ENCODE peak calls at places on chromosomes 3 and 15, in ten cellular contexts. One of them, this sample, is unnamed.

GRCh38 chr3:42653560-42654330 is at the start of gene ZBTB47:
- DNase-seq in HCT116: no peak
- DNase-seq in lung: peak; percentile 70
- DNase-seq in upper lobe of right lung: peak; percentile 88
- DNase-seq in endodermal cell: peak; percentile 75
- DNase-seq in CD4-positive, alpha-beta T cell: no peak
- DNase-seq in IMR-90: no peak
- DNase-seq in kidney epithelial cell: no peak
- DNase-seq in ovary: peak; percentile 70
- DNase-seq in A673: no peak
- DNase-seq in this sample: peak; percentile 82

GRCh38 chr3:99901200-99901926 is 83.7 kb downstream of the CMSS1 start:
- DNase-seq in CD4-positive, alpha-beta T cell: no peak
- DNase-seq in A673: peak; percentile 71
- DNase-seq in kidney epithelial cell: no peak
- DNase-seq in endodermal cell: no peak
- DNase-seq in lung: no peak
- DNase-seq in upper lobe of right lung: no peak
- DNase-seq in HCT116: peak; percentile 77
- DNase-seq in ovary: no peak
- DNase-seq in IMR-90: peak; percentile 77
- DNase-seq in this sample: peak; percentile 36

GRCh38 chr3:73808862-73809509 is 184.2 kb upstream of the PDZRN3 start:
- DNase-seq in kidney epithelial cell: no peak
- DNase-seq in upper lobe of right lung: no peak
- DNase-seq in ovary: no peak
- DNase-seq in HCT116: no peak
- DNase-seq in endodermal cell: no peak
- DNase-seq in CD4-positive, alpha-beta T cell: no peak
- DNase-seq in IMR-90: no peak
- DNase-seq in A673: no peak
- DNase-seq in lung: no peak
- DNase-seq in this sample: no peak

GRCh38 chr15:23402544-23402943 is 44.5 kb downstream of the GOLGA6L2 start:
- DNase-seq in kidney epithelial cell: no peak
- DNase-seq in IMR-90: no peak
- DNase-seq in A673: no peak
- DNase-seq in upper lobe of right lung: no peak
- DNase-seq in ovary: no peak
- DNase-seq in HCT116: no peak
- DNase-seq in endodermal cell: no peak
- DNase-seq in CD4-positive, alpha-beta T cell: no peak
- DNase-seq in lung: no peak
- DNase-seq in this sample: no peak

GRCh38 chr3:192207239-192207638 is 520.1 kb downstream of the FGF12 start:
- DNase-seq in HCT116: no peak
- DNase-seq in kidney epithelial cell: no peak
- DNase-seq in upper lobe of right lung: no peak
- DNase-seq in endodermal cell: no peak
- DNase-seq in CD4-positive, alpha-beta T cell: no peak
- DNase-seq in lung: no peak
- DNase-seq in ovary: no peak
- DNase-seq in IMR-90: no peak
- DNase-seq in A673: no peak
- DNase-seq in this sample: no peak

GRCh38 chr15:57890351-57890750 is 175.2 kb downstream of the ALDH1A2 start:
- DNase-seq in ovary: no peak
- DNase-seq in lung: no peak
- DNase-seq in IMR-90: peak; percentile 35
- DNase-seq in endodermal cell: no peak
- DNase-seq in HCT116: no peak
- DNase-seq in upper lobe of right lung: no peak
- DNase-seq in CD4-positive, alpha-beta T cell: no peak
- DNase-seq in A673: no peak
- DNase-seq in kidney epithelial cell: no peak
- DNase-seq in this sample: peak; percentile 71

GRCh38 chr3:126536126-126536525 is 12.2 kb downstream of the CHST13 start:
- DNase-seq in A673: no peak
- DNase-seq in ovary: peak; percentile 6
- DNase-seq in endodermal cell: no peak
- DNase-seq in lung: no peak
- DNase-seq in upper lobe of right lung: peak; percentile 36
- DNase-seq in IMR-90: no peak
- DNase-seq in kidney epithelial cell: no peak
- DNase-seq in HCT116: no peak
- DNase-seq in CD4-positive, alpha-beta T cell: no peak
- DNase-seq in this sample: no peak

GRCh38 chr3:165466856-165467255 is 270.7 kb upstream of the SLITRK3 start:
- DNase-seq in IMR-90: peak; percentile 68
- DNase-seq in CD4-positive, alpha-beta T cell: no peak
- DNase-seq in endodermal cell: no peak
- DNase-seq in A673: no peak
- DNase-seq in upper lobe of right lung: no peak
- DNase-seq in kidney epithelial cell: no peak
- DNase-seq in lung: no peak
- DNase-seq in ovary: no peak
- DNase-seq in HCT116: no peak
- DNase-seq in this sample: peak; percentile 42

GRCh38 chr3:148646126-148646660 is 51.5 kb upstream of the AGTR1 start:
- DNase-seq in lung: no peak
- DNase-seq in kidney epithelial cell: no peak
- DNase-seq in upper lobe of right lung: no peak
- DNase-seq in HCT116: no peak
- DNase-seq in CD4-positive, alpha-beta T cell: no peak
- DNase-seq in A673: no peak
- DNase-seq in IMR-90: peak; percentile 25
- DNase-seq in endodermal cell: no peak
- DNase-seq in ovary: no peak
- DNase-seq in this sample: no peak

GRCh38 chr3:68977486-68978167 is 35.9 kb downstream of the EOGT start:
- DNase-seq in kidney epithelial cell: no peak
- DNase-seq in endodermal cell: no peak
- DNase-seq in CD4-positive, alpha-beta T cell: no peak
- DNase-seq in IMR-90: no peak
- DNase-seq in ovary: no peak
- DNase-seq in A673: no peak
- DNase-seq in upper lobe of right lung: no peak
- DNase-seq in HCT116: no peak
- DNase-seq in lung: no peak
- DNase-seq in this sample: no peak

GRCh38 chr15:39657181-39657580 is 76.3 kb downstream of the THBS1 start:
- DNase-seq in kidney epithelial cell: no peak
- DNase-seq in endodermal cell: no peak
- DNase-seq in CD4-positive, alpha-beta T cell: no peak
- DNase-seq in ovary: no peak
- DNase-seq in A673: no peak
- DNase-seq in upper lobe of right lung: no peak
- DNase-seq in IMR-90: no peak
- DNase-seq in lung: no peak
- DNase-seq in HCT116: no peak
- DNase-seq in this sample: no peak

GRCh38 chr3:188097786-188098185 is 56.2 kb upstream of the LPP start:
- DNase-seq in A673: no peak
- DNase-seq in CD4-positive, alpha-beta T cell: no peak
- DNase-seq in lung: no peak
- DNase-seq in kidney epithelial cell: no peak
- DNase-seq in ovary: no peak
- DNase-seq in HCT116: no peak
- DNase-seq in upper lobe of right lung: no peak
- DNase-seq in IMR-90: no peak
- DNase-seq in endodermal cell: no peak
- DNase-seq in this sample: no peak

GRCh38 chr3:187286467-187287059 is 5.0 kb downstream of the MASP1 start:
- DNase-seq in upper lobe of right lung: no peak
- DNase-seq in endodermal cell: peak; percentile 35
- DNase-seq in CD4-positive, alpha-beta T cell: no peak
- DNase-seq in A673: no peak
- DNase-seq in kidney epithelial cell: peak; percentile 43
- DNase-seq in IMR-90: peak; percentile 94
- DNase-seq in ovary: no peak
- DNase-seq in lung: no peak
- DNase-seq in HCT116: no peak
- DNase-seq in this sample: peak; percentile 64

GRCh38 chr3:71195492-71195891 is 388.0 kb downstream of the FOXP1 start:
- DNase-seq in kidney epithelial cell: no peak
- DNase-seq in endodermal cell: no peak
- DNase-seq in lung: no peak
- DNase-seq in CD4-positive, alpha-beta T cell: no peak
- DNase-seq in IMR-90: peak; percentile 86
- DNase-seq in HCT116: no peak
- DNase-seq in upper lobe of right lung: no peak
- DNase-seq in ovary: no peak
- DNase-seq in A673: no peak
- DNase-seq in this sample: no peak

GRCh38 chr15:55289011-55289572 is 521 bp downstream of the RAB27A start:
- DNase-seq in HCT116: no peak
- DNase-seq in CD4-positive, alpha-beta T cell: peak; percentile 41
- DNase-seq in lung: peak; percentile 42
- DNase-seq in IMR-90: peak; percentile 39
- DNase-seq in kidney epithelial cell: no peak
- DNase-seq in endodermal cell: peak; percentile 80
- DNase-seq in ovary: peak; percentile 36
- DNase-seq in upper lobe of right lung: peak; percentile 72
- DNase-seq in A673: no peak
- DNase-seq in this sample: peak; percentile 8

GRCh38 chr3:17179381-17180205 is 294.8 kb downstream of the PLCL2 start:
- DNase-seq in ovary: no peak
- DNase-seq in CD4-positive, alpha-beta T cell: no peak
- DNase-seq in kidney epithelial cell: no peak
- DNase-seq in lung: no peak
- DNase-seq in HCT116: no peak
- DNase-seq in A673: peak; percentile 52
- DNase-seq in upper lobe of right lung: no peak
- DNase-seq in IMR-90: peak; percentile 13
- DNase-seq in endodermal cell: no peak
- DNase-seq in this sample: no peak

GRCh38 chr3:147427796-147428195 is 18.6 kb downstream of the ZIC1 start:
- DNase-seq in kidney epithelial cell: no peak
- DNase-seq in lung: no peak
- DNase-seq in CD4-positive, alpha-beta T cell: no peak
- DNase-seq in upper lobe of right lung: no peak
- DNase-seq in endodermal cell: no peak
- DNase-seq in HCT116: no peak
- DNase-seq in IMR-90: no peak
- DNase-seq in A673: no peak
- DNase-seq in ovary: no peak
- DNase-seq in this sample: peak; percentile 51
- H3K27me3 ChIP-seq in kidney epithelial cell: peaks cover 29% of the 10 kb centered on the region
- H3K27me3 ChIP-seq in lung: peaks cover 13% of the 10 kb centered on the region
- H3K27me3 ChIP-seq in CD4-positive, alpha-beta T cell: peaks cover 32% of the 10 kb centered on the region
- H3K27me3 ChIP-seq in upper lobe of right lung: peaks cover 65% of the 10 kb centered on the region
- H3K27me3 ChIP-seq in endodermal cell: peaks cover 89% of the 10 kb centered on the region
- H3K27me3 ChIP-seq in HCT116: no peaks in the 10 kb centered on the region
- H3K27me3 ChIP-seq in IMR-90: peaks cover 26% of the 10 kb centered on the region
- H3K27me3 ChIP-seq in A673: peaks cover 77% of the 10 kb centered on the region
- H3K27me3 ChIP-seq in ovary: no peaks in the 10 kb centered on the region
- H3K27me3 ChIP-seq in this sample: no peaks in the 10 kb centered on the region

DNA sequence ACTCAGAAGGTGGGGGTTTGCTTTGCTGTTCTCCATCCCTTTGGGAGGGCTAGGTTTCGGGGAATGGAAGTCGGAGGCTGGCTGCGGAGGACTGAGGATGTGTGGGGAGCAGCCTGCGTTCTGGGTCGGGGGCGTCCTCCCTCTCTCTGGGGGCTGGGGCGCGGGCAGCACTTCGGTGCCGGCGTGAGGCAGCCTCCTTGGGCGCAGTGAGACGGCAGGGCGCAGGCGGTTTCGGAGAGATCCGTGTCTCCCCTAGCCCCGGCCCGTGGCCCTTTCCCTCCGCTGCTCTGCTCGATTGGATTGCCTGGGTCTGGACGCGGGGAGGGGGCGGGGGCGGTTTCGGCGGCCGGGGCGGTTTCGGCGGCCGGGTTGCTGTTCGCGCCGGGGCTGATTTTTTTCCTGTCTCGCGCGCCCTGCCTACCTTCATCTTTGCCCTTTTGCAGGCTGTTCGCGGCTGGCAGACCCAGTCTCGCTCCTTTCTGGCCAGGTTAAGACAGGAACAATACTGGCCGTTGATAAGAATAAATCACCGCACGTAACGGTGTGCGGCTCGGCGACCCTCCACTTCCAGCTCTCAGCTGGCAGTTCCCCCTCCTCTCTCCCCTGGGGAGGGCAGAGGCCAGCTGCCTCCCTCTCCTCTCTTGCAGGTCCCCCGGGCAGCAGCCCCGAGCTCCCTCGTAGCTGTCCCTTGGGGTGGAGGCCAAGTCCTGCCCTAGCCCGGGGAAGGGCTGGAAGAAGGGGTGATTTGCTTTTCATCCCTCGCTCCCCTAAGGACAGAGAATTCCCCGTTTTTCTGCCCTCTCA is 1.6 kb downstream of the PTPRG start:
- DNase-seq in ovary: peak; percentile 66
- DNase-seq in lung: no peak
- DNase-seq in IMR-90: peak; percentile 35
- DNase-seq in upper lobe of right lung: peak; percentile 71
- DNase-seq in kidney epithelial cell: no peak
- DNase-seq in A673: no peak
- DNase-seq in endodermal cell: peak; percentile 79
- DNase-seq in CD4-positive, alpha-beta T cell: no peak
- DNase-seq in HCT116: no peak
- DNase-seq in this sample: peak; percentile 12
- H3K27me3 ChIP-seq in ovary: no peaks in the 10 kb centered on the region
- H3K27me3 ChIP-seq in lung: no peaks in the 10 kb centered on the region
- H3K27me3 ChIP-seq in IMR-90: no peaks in the 10 kb centered on the region
- H3K27me3 ChIP-seq in upper lobe of right lung: no peaks in the 10 kb centered on the region
- H3K27me3 ChIP-seq in kidney epithelial cell: no peaks in the 10 kb centered on the region
- H3K27me3 ChIP-seq in A673: no peaks in the 10 kb centered on the region
- H3K27me3 ChIP-seq in endodermal cell: no peaks in the 10 kb centered on the region
- H3K27me3 ChIP-seq in CD4-positive, alpha-beta T cell: peaks cover 69% of the 10 kb centered on the region
- H3K27me3 ChIP-seq in HCT116: no peaks in the 10 kb centered on the region
- H3K27me3 ChIP-seq in this sample: no peaks in the 10 kb centered on the region

DNA sequence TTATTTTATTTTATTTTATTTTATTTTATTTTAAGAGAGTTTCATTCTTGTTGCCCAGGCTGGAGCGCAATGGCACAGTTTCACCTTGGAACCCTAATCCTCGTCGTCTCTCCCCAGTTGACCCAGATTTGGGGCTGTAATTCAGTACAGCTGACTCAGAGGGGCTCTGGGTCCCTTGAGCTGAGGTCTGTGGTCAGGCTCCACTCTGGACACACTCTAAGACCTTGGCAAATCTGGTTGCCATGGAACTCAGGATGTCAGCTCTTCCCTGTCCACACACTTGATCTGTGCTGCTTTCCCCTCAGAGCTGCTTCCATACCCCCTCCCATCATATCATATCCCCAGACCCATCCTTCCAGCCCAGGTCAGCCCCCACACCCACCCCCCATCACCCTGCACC is 675 bp upstream of the CYP11A1 start:
- DNase-seq in CD4-positive, alpha-beta T cell: peak; percentile 2
- DNase-seq in ovary: no peak
- DNase-seq in HCT116: no peak
- DNase-seq in A673: no peak
- DNase-seq in upper lobe of right lung: no peak
- DNase-seq in kidney epithelial cell: no peak
- DNase-seq in IMR-90: no peak
- DNase-seq in lung: no peak
- DNase-seq in endodermal cell: no peak
- DNase-seq in this sample: no peak
- H3K27me3 ChIP-seq in CD4-positive, alpha-beta T cell: peaks cover 33% of the 10 kb centered on the region
- H3K27me3 ChIP-seq in ovary: no peaks in the 10 kb centered on the region
- H3K27me3 ChIP-seq in HCT116: peaks cover 14% of the 10 kb centered on the region
- H3K27me3 ChIP-seq in A673: peaks cover 56% of the 10 kb centered on the region
- H3K27me3 ChIP-seq in upper lobe of right lung: peaks cover 14% of the 10 kb centered on the region
- H3K27me3 ChIP-seq in kidney epithelial cell: peaks cover under 1% of the 10 kb centered on the region
- H3K27me3 ChIP-seq in IMR-90: peaks cover 53% of the 10 kb centered on the region
- H3K27me3 ChIP-seq in lung: no peaks in the 10 kb centered on the region
- H3K27me3 ChIP-seq in endodermal cell: no peaks in the 10 kb centered on the region
- H3K27me3 ChIP-seq in this sample: no peaks in the 10 kb centered on the region

GRCh38 chr3:169143471-169143870 is 520.0 kb downstream of the MECOM start:
- DNase-seq in HCT116: no peak
- DNase-seq in endodermal cell: no peak
- DNase-seq in kidney epithelial cell: no peak
- DNase-seq in ovary: no peak
- DNase-seq in CD4-positive, alpha-beta T cell: no peak
- DNase-seq in upper lobe of right lung: no peak
- DNase-seq in lung: no peak
- DNase-seq in IMR-90: no peak
- DNase-seq in A673: no peak
- DNase-seq in this sample: no peak
- H3K27me3 ChIP-seq in HCT116: peaks cover 43% of the 10 kb centered on the region
- H3K27me3 ChIP-seq in endodermal cell: peaks cover 69% of the 10 kb centered on the region
- H3K27me3 ChIP-seq in kidney epithelial cell: no peaks in the 10 kb centered on the region
- H3K27me3 ChIP-seq in ovary: no peaks in the 10 kb centered on the region
- H3K27me3 ChIP-seq in CD4-positive, alpha-beta T cell: peaks cover 65% of the 10 kb centered on the region
- H3K27me3 ChIP-seq in upper lobe of right lung: peaks cover 26% of the 10 kb centered on the region
- H3K27me3 ChIP-seq in lung: no peaks in the 10 kb centered on the region
- H3K27me3 ChIP-seq in IMR-90: no peaks in the 10 kb centered on the region
- H3K27me3 ChIP-seq in A673: peaks cover 100% of the 10 kb centered on the region
- H3K27me3 ChIP-seq in this sample: peaks cover 6% of the 10 kb centered on the region